ENCODE peak calls at places on chromosome 7, in ten cellular contexts. One of them, this sample, is unnamed.

GRCh38 chr7:988426-988911 is 5.5 kb downstream of the CYP2W1 start:
- DNase-seq in psoas muscle: no peak
- DNase-seq in prostate gland: no peak
- DNase-seq in sigmoid colon: no peak
- DNase-seq in dorsolateral prefrontal cortex: no peak
- DNase-seq in foreskin fibroblast: no peak
- DNase-seq in AG04450: no peak
- DNase-seq in right lobe of liver: no peak
- DNase-seq in H9: no peak
- DNase-seq in tibial artery: no peak
- DNase-seq in this sample: no peak

GRCh38 chr7:1647961-1648631 is 22.0 kb upstream of the ELFN1 start:
- DNase-seq in right lobe of liver: no peak
- DNase-seq in sigmoid colon: no peak
- DNase-seq in tibial artery: no peak
- DNase-seq in foreskin fibroblast: no peak
- DNase-seq in H9: no peak
- DNase-seq in prostate gland: peak
- DNase-seq in AG04450: no peak
- DNase-seq in dorsolateral prefrontal cortex: peak
- DNase-seq in psoas muscle: peak
- DNase-seq in this sample: no peak

GRCh38 chr7:70706698-70707097 is 425.2 kb upstream of the GALNT17 start:
- DNase-seq in foreskin fibroblast: no peak
- DNase-seq in right lobe of liver: no peak
- DNase-seq in sigmoid colon: no peak
- DNase-seq in AG04450: no peak
- DNase-seq in tibial artery: no peak
- DNase-seq in prostate gland: no peak
- DNase-seq in dorsolateral prefrontal cortex: no peak
- DNase-seq in psoas muscle: no peak
- DNase-seq in H9: no peak
- DNase-seq in this sample: no peak

GRCh38 chr7:99016196-99016595 is 127.7 kb downstream of the SMURF1 start:
- DNase-seq in tibial artery: no peak
- DNase-seq in right lobe of liver: no peak
- DNase-seq in dorsolateral prefrontal cortex: no peak
- DNase-seq in psoas muscle: no peak
- DNase-seq in H9: no peak
- DNase-seq in foreskin fibroblast: no peak
- DNase-seq in AG04450: no peak
- DNase-seq in prostate gland: no peak
- DNase-seq in sigmoid colon: no peak
- DNase-seq in this sample: no peak

GRCh38 chr7:26918241-26918640 is 53.9 kb upstream of the SKAP2 start:
- DNase-seq in sigmoid colon: no peak
- DNase-seq in dorsolateral prefrontal cortex: no peak
- DNase-seq in H9: no peak
- DNase-seq in prostate gland: no peak
- DNase-seq in AG04450: no peak
- DNase-seq in tibial artery: no peak
- DNase-seq in psoas muscle: no peak
- DNase-seq in right lobe of liver: no peak
- DNase-seq in foreskin fibroblast: no peak
- DNase-seq in this sample: no peak

GRCh38 chr7:117014673-117015133 is 61.4 kb downstream of the ST7 start:
- DNase-seq in AG04450: no peak
- DNase-seq in sigmoid colon: peak
- DNase-seq in H9: no peak
- DNase-seq in tibial artery: peak
- DNase-seq in foreskin fibroblast: no peak
- DNase-seq in prostate gland: peak
- DNase-seq in dorsolateral prefrontal cortex: peak
- DNase-seq in right lobe of liver: peak
- DNase-seq in psoas muscle: peak
- DNase-seq in this sample: no peak

GRCh38 chr7:151206914-151207313 is 3.4 kb downstream of the H2BK1 start:
- DNase-seq in dorsolateral prefrontal cortex: no peak
- DNase-seq in psoas muscle: no peak
- DNase-seq in sigmoid colon: no peak
- DNase-seq in prostate gland: no peak
- DNase-seq in H9: no peak
- DNase-seq in foreskin fibroblast: no peak
- DNase-seq in right lobe of liver: no peak
- DNase-seq in tibial artery: no peak
- DNase-seq in AG04450: no peak
- DNase-seq in this sample: no peak

GRCh38 chr7:55413442-55413841 is 48.3 kb downstream of the LANCL2 start:
- DNase-seq in psoas muscle: no peak
- DNase-seq in right lobe of liver: peak
- DNase-seq in foreskin fibroblast: no peak
- DNase-seq in tibial artery: no peak
- DNase-seq in sigmoid colon: no peak
- DNase-seq in H9: no peak
- DNase-seq in prostate gland: no peak
- DNase-seq in dorsolateral prefrontal cortex: no peak
- DNase-seq in AG04450: no peak
- DNase-seq in this sample: no peak

GRCh38 chr7:55524558-55525310 is 47.6 kb downstream of the VOPP1 start:
- DNase-seq in AG04450: no peak
- DNase-seq in dorsolateral prefrontal cortex: no peak
- DNase-seq in sigmoid colon: no peak
- DNase-seq in tibial artery: no peak
- DNase-seq in prostate gland: no peak
- DNase-seq in H9: no peak
- DNase-seq in psoas muscle: no peak
- DNase-seq in foreskin fibroblast: no peak
- DNase-seq in right lobe of liver: no peak
- DNase-seq in this sample: no peak

GRCh38 chr7:155864271-155864985 is 52.2 kb upstream of the SHH start:
- DNase-seq in prostate gland: no peak
- DNase-seq in right lobe of liver: no peak
- DNase-seq in tibial artery: no peak
- DNase-seq in psoas muscle: no peak
- DNase-seq in sigmoid colon: no peak
- DNase-seq in H9: peak
- DNase-seq in foreskin fibroblast: no peak
- DNase-seq in dorsolateral prefrontal cortex: no peak
- DNase-seq in AG04450: no peak
- DNase-seq in this sample: no peak

DNA sequence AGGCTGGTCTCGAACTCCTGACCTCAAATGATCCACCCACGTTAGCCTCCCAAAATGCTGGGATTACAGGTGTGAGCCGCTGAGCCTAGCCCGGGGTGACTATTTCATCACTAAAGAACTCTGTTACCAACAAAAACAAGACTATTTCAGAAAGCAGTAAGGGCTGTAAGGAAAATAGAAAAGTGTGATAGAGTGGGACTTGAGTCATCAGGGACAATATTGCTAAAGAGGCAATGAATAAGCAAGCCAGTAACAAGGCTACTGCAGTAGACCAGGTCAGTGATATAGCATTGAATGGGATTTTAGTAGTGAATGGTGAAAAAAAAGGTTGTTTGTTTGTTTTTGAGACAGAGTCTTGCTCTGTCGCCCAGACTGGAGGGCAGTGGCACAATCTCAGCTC is 51.7 kb downstream of the SVOPL start:
- DNase-seq in right lobe of liver: no peak
- DNase-seq in dorsolateral prefrontal cortex: no peak
- DNase-seq in AG04450: no peak
- DNase-seq in tibial artery: no peak
- DNase-seq in sigmoid colon: no peak
- DNase-seq in H9: no peak
- DNase-seq in foreskin fibroblast: no peak
- DNase-seq in psoas muscle: no peak
- DNase-seq in prostate gland: no peak
- DNase-seq in this sample: no peak
- TF ChIP-seq CTCF in right lobe of liver: no peak
- TF ChIP-seq CTCF in dorsolateral prefrontal cortex: no peak
- TF ChIP-seq CTCF in AG04450: no peak
- TF ChIP-seq CTCF in tibial artery: no peak
- TF ChIP-seq CTCF in sigmoid colon: no peak
- TF ChIP-seq CTCF in H9: no peak
- TF ChIP-seq CTCF in foreskin fibroblast: no peak
- TF ChIP-seq CTCF in psoas muscle: no peak
- TF ChIP-seq CTCF in prostate gland: no peak
- TF ChIP-seq CTCF in this sample: no peak

GRCh38 chr7:50658696-50659095 is 93.5 kb upstream of the DDC start:
- DNase-seq in right lobe of liver: peak
- DNase-seq in H9: no peak
- DNase-seq in tibial artery: no peak
- DNase-seq in dorsolateral prefrontal cortex: no peak
- DNase-seq in AG04450: no peak
- DNase-seq in psoas muscle: peak
- DNase-seq in foreskin fibroblast: no peak
- DNase-seq in prostate gland: no peak
- DNase-seq in sigmoid colon: no peak
- DNase-seq in this sample: no peak

GRCh38 chr7:50656141-50656895 is 91.1 kb upstream of the DDC start:
- DNase-seq in psoas muscle: peak
- DNase-seq in right lobe of liver: no peak
- DNase-seq in dorsolateral prefrontal cortex: no peak
- DNase-seq in foreskin fibroblast: peak
- DNase-seq in H9: no peak
- DNase-seq in AG04450: no peak
- DNase-seq in tibial artery: no peak
- DNase-seq in sigmoid colon: peak
- DNase-seq in prostate gland: no peak
- DNase-seq in this sample: no peak

GRCh38 chr7:50655490-50655889 is 90.3 kb upstream of the DDC start:
- DNase-seq in AG04450: no peak
- DNase-seq in sigmoid colon: no peak
- DNase-seq in psoas muscle: no peak
- DNase-seq in right lobe of liver: no peak
- DNase-seq in foreskin fibroblast: no peak
- DNase-seq in H9: no peak
- DNase-seq in tibial artery: no peak
- DNase-seq in dorsolateral prefrontal cortex: no peak
- DNase-seq in prostate gland: no peak
- DNase-seq in this sample: no peak

GRCh38 chr7:50657912-50658311 is 92.7 kb upstream of the DDC start:
- DNase-seq in sigmoid colon: no peak
- DNase-seq in H9: no peak
- DNase-seq in AG04450: no peak
- DNase-seq in prostate gland: no peak
- DNase-seq in tibial artery: peak
- DNase-seq in foreskin fibroblast: no peak
- DNase-seq in psoas muscle: no peak
- DNase-seq in dorsolateral prefrontal cortex: no peak
- DNase-seq in right lobe of liver: no peak
- DNase-seq in this sample: no peak

DNA sequence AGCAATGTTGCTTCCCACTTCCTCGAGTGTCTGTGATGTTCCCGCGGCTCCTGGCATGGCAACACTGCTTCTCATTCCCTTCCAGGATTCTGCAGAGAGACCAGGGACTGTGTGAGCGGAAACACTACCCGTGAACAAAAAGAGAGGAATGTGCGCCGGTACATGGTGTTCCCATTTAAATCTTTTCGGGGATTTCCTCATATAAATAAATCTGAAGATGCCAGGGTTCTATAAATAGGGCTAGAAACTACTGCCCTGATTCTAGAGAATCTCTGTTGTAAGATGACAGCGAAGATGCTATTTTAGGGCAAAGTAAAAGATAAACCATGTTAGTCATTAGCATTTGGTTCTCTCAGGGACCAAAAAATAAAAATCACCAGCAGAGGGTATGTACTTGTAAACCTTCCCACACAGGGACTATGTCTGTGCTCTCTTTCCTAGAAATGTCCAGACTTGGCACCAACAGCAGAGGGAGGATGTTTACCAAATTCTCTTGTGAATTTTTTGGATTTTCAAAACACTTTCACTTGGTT is 92.2 kb upstream of the DDC start:
- DNase-seq in H9: no peak
- DNase-seq in right lobe of liver: no peak
- DNase-seq in tibial artery: peak
- DNase-seq in psoas muscle: peak
- DNase-seq in foreskin fibroblast: peak
- DNase-seq in prostate gland: peak
- DNase-seq in dorsolateral prefrontal cortex: no peak
- DNase-seq in AG04450: no peak
- DNase-seq in sigmoid colon: peak
- DNase-seq in this sample: no peak
- TF ChIP-seq CTCF in H9: no peak
- TF ChIP-seq CTCF in right lobe of liver: peak
- TF ChIP-seq CTCF in tibial artery: peak
- TF ChIP-seq CTCF in psoas muscle: peak
- TF ChIP-seq CTCF in foreskin fibroblast: peak
- TF ChIP-seq CTCF in prostate gland: no peak
- TF ChIP-seq CTCF in dorsolateral prefrontal cortex: peak
- TF ChIP-seq CTCF in AG04450: peak
- TF ChIP-seq CTCF in sigmoid colon: no peak
- TF ChIP-seq CTCF in this sample: no peak

DNA sequence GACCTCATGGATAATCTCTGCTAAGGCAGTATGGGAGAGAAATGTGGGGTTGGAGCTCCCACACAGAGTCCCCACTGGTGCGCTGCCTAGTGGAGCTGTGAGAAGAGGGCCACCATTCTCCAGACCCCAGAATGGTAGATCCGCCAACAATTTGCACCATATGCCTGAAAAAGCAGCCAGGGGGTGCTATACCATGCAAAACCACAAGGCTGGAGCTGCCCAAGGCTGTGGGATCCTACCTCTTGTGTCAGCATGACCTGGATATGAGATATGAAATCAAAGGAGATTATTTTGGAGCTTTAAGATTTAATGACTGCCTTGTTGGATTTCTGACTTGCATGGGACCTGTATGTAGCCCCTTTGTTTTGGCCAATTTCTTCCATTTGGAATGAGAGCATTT is 27.0 kb upstream of the SAMD9L start:
- DNase-seq in foreskin fibroblast: no peak
- DNase-seq in sigmoid colon: no peak
- DNase-seq in tibial artery: no peak
- DNase-seq in prostate gland: no peak
- DNase-seq in right lobe of liver: no peak
- DNase-seq in psoas muscle: no peak
- DNase-seq in dorsolateral prefrontal cortex: no peak
- DNase-seq in H9: no peak
- DNase-seq in AG04450: no peak
- DNase-seq in this sample: no peak
- TF ChIP-seq CTCF in foreskin fibroblast: no peak
- TF ChIP-seq CTCF in sigmoid colon: no peak
- TF ChIP-seq CTCF in tibial artery: no peak
- TF ChIP-seq CTCF in prostate gland: no peak
- TF ChIP-seq CTCF in right lobe of liver: no peak
- TF ChIP-seq CTCF in psoas muscle: no peak
- TF ChIP-seq CTCF in dorsolateral prefrontal cortex: no peak
- TF ChIP-seq CTCF in H9: peak
- TF ChIP-seq CTCF in AG04450: no peak
- TF ChIP-seq CTCF in this sample: no peak

DNA sequence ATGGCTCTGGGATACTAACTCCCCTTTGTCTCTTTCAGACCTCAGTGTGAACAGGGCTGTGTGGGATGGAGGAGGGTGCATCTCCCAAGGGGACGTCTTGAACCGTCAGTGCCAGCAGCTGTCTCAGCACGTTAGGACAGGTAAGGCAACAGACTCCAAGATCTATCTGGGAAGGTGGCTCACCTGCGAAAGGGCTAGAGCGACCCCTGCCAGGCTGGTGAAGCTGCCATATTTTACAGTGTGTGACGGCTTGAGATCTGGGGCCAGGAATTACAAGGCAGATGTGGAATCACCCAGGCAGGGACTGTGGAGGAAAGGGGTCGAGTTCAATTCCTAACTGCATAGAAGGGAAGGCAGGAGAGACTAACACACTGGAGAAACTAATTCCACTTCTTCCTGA is 11.2 kb downstream of the MUC17 start:
- DNase-seq in dorsolateral prefrontal cortex: no peak
- DNase-seq in AG04450: no peak
- DNase-seq in psoas muscle: no peak
- DNase-seq in foreskin fibroblast: no peak
- DNase-seq in tibial artery: no peak
- DNase-seq in sigmoid colon: no peak
- DNase-seq in right lobe of liver: no peak
- DNase-seq in prostate gland: peak
- DNase-seq in H9: peak
- DNase-seq in this sample: no peak
- TF ChIP-seq CTCF in dorsolateral prefrontal cortex: no peak
- TF ChIP-seq CTCF in AG04450: no peak
- TF ChIP-seq CTCF in psoas muscle: no peak
- TF ChIP-seq CTCF in foreskin fibroblast: no peak
- TF ChIP-seq CTCF in tibial artery: no peak
- TF ChIP-seq CTCF in sigmoid colon: no peak
- TF ChIP-seq CTCF in right lobe of liver: no peak
- TF ChIP-seq CTCF in prostate gland: peak
- TF ChIP-seq CTCF in H9: peak
- TF ChIP-seq CTCF in this sample: no peak

This sample was measured in endothelial cell.